ENCODE peak calls at places on chromosome 16, in five cellular contexts. One of them, this sample, is unnamed.

GRCh38 chr16:89170346-89171215 is 967 bp upstream of the CDH15 start:
- DNase-seq in GM12878: no peak
- DNase-seq in H1: peak
- DNase-seq in A549: no peak
- DNase-seq in HepG2: no peak
- DNase-seq in this sample: no peak

GRCh38 chr16:27767971-27768591 is 218.1 kb downstream of the KATNIP start:
- DNase-seq in HepG2: no peak
- DNase-seq in GM12878: no peak
- DNase-seq in A549: no peak
- DNase-seq in H1: no peak
- DNase-seq in this sample: no peak

GRCh38 chr16:81688182-81688581 is 90.9 kb upstream of the PLCG2 start:
- DNase-seq in HepG2: no peak
- DNase-seq in A549: no peak
- DNase-seq in GM12878: no peak
- DNase-seq in H1: no peak
- DNase-seq in this sample: no peak

GRCh38 chr16:53434436-53435065 is at the start of gene RBL2:
- DNase-seq in A549: peak
- DNase-seq in GM12878: no peak
- DNase-seq in H1: no peak
- DNase-seq in HepG2: peak
- DNase-seq in this sample: peak

GRCh38 chr16:69405326-69405725 is 19.1 kb upstream of the CYB5B start:
- DNase-seq in A549: no peak
- DNase-seq in HepG2: no peak
- DNase-seq in GM12878: no peak
- DNase-seq in H1: no peak
- DNase-seq in this sample: no peak

GRCh38 chr16:11109551-11109950 is 146.5 kb downstream of the SOCS1 start:
- DNase-seq in HepG2: no peak
- DNase-seq in A549: no peak
- DNase-seq in GM12878: no peak
- DNase-seq in H1: no peak
- DNase-seq in this sample: no peak

GRCh38 chr16:66660422-66661209 is 35.9 kb downstream of the CMTM4 start:
- DNase-seq in GM12878: no peak
- DNase-seq in A549: peak
- DNase-seq in H1: no peak
- DNase-seq in HepG2: peak
- DNase-seq in this sample: peak

GRCh38 chr16:51834131-51834530 is 683.1 kb upstream of the SALL1 start:
- DNase-seq in A549: no peak
- DNase-seq in GM12878: no peak
- DNase-seq in HepG2: no peak
- DNase-seq in H1: no peak
- DNase-seq in this sample: no peak

GRCh38 chr16:55913717-55914116 is 38.5 kb upstream of the CES5A start:
- DNase-seq in HepG2: no peak
- DNase-seq in A549: no peak
- DNase-seq in H1: no peak
- DNase-seq in GM12878: no peak
- DNase-seq in this sample: no peak

GRCh38 chr16:12081048-12081404 is 104.5 kb downstream of the SNX29 start:
- DNase-seq in HepG2: no peak
- DNase-seq in A549: no peak
- DNase-seq in GM12878: no peak
- DNase-seq in H1: no peak
- DNase-seq in this sample: no peak

GRCh38 chr16:69057400-69058378 is 47.8 kb upstream of the HAS3 start:
- DNase-seq in A549: peak
- DNase-seq in GM12878: peak
- DNase-seq in HepG2: no peak
- DNase-seq in H1: no peak
- DNase-seq in this sample: no peak

GRCh38 chr16:1621851-1622250 is 9.7 kb downstream of the CRAMP1 start:
- DNase-seq in H1: no peak
- DNase-seq in HepG2: no peak
- DNase-seq in A549: no peak
- DNase-seq in GM12878: no peak
- DNase-seq in this sample: no peak

GRCh38 chr16:4888428-4889135 is 41.3 kb downstream of the UBN1 start:
- DNase-seq in H1: no peak
- DNase-seq in A549: no peak
- DNase-seq in HepG2: no peak
- DNase-seq in GM12878: no peak
- DNase-seq in this sample: no peak

GRCh38 chr16:71796501-71796900 is 12.1 kb downstream of the AP1G1 start:
- DNase-seq in A549: no peak
- DNase-seq in HepG2: no peak
- DNase-seq in H1: no peak
- DNase-seq in GM12878: no peak
- DNase-seq in this sample: no peak

GRCh38 chr16:75621170-75621477 is 2.0 kb downstream of the ADAT1 start:
- DNase-seq in GM12878: no peak
- DNase-seq in HepG2: peak
- DNase-seq in H1: no peak
- DNase-seq in A549: peak
- DNase-seq in this sample: peak
- TF ChIP-seq KDM1A in GM12878: no peak
- TF ChIP-seq KDM1A in HepG2: no peak
- TF ChIP-seq KDM1A in H1: no peak
- TF ChIP-seq KDM1A in A549: no peak
- TF ChIP-seq KDM1A in this sample: peak

GRCh38 chr16:74991268-74991592 is 6.3 kb upstream of the WDR59 start:
- DNase-seq in A549: no peak
- DNase-seq in H1: no peak
- DNase-seq in HepG2: no peak
- DNase-seq in GM12878: no peak
- DNase-seq in this sample: no peak
- TF ChIP-seq KDM1A in A549: no peak
- TF ChIP-seq KDM1A in H1: no peak
- TF ChIP-seq KDM1A in HepG2: no peak
- TF ChIP-seq KDM1A in GM12878: no peak
- TF ChIP-seq KDM1A in this sample: peak

GRCh38 chr16:74557275-74557674 is 49.6 kb downstream of the GLG1 start:
- DNase-seq in A549: no peak
- DNase-seq in GM12878: no peak
- DNase-seq in H1: no peak
- DNase-seq in HepG2: no peak
- DNase-seq in this sample: no peak

GRCh38 chr16:74561626-74562025 is 45.3 kb downstream of the GLG1 start:
- DNase-seq in HepG2: no peak
- DNase-seq in H1: no peak
- DNase-seq in GM12878: no peak
- DNase-seq in A549: no peak
- DNase-seq in this sample: no peak

GRCh38 chr16:74560912-74561311 is 46.0 kb downstream of the GLG1 start:
- DNase-seq in GM12878: no peak
- DNase-seq in HepG2: no peak
- DNase-seq in A549: no peak
- DNase-seq in H1: no peak
- DNase-seq in this sample: no peak

GRCh38 chr16:74558873-74559272 is 48.0 kb downstream of the GLG1 start:
- DNase-seq in H1: no peak
- DNase-seq in GM12878: no peak
- DNase-seq in HepG2: no peak
- DNase-seq in A549: no peak
- DNase-seq in this sample: no peak

GRCh38 chr16:74556375-74556922 is 50.5 kb downstream of the GLG1 start:
- DNase-seq in A549: no peak
- DNase-seq in HepG2: no peak
- DNase-seq in GM12878: no peak
- DNase-seq in H1: no peak
- DNase-seq in this sample: no peak
- TF ChIP-seq KDM1A in A549: no peak
- TF ChIP-seq KDM1A in HepG2: no peak
- TF ChIP-seq KDM1A in GM12878: no peak
- TF ChIP-seq KDM1A in H1: no peak
- TF ChIP-seq KDM1A in this sample: no peak

GRCh38 chr16:75106351-75107274 is 10.0 kb downstream of the LDHD start:
- DNase-seq in A549: no peak
- DNase-seq in H1: no peak
- DNase-seq in HepG2: no peak
- DNase-seq in GM12878: no peak
- DNase-seq in this sample: no peak

GRCh38 chr16:75103994-75104393 is 12.6 kb downstream of the LDHD start:
- DNase-seq in A549: no peak
- DNase-seq in HepG2: no peak
- DNase-seq in H1: no peak
- DNase-seq in GM12878: no peak
- DNase-seq in this sample: no peak

GRCh38 chr16:75104836-75105235 is 11.7 kb downstream of the LDHD start:
- DNase-seq in A549: no peak
- DNase-seq in HepG2: no peak
- DNase-seq in GM12878: no peak
- DNase-seq in H1: no peak
- DNase-seq in this sample: no peak

GRCh38 chr16:75107505-75107904 is 9.1 kb downstream of the LDHD start:
- DNase-seq in GM12878: no peak
- DNase-seq in HepG2: no peak
- DNase-seq in A549: no peak
- DNase-seq in H1: no peak
- DNase-seq in this sample: no peak

GRCh38 chr16:75105306-75106061 is 11.1 kb downstream of the LDHD start:
- DNase-seq in HepG2: no peak
- DNase-seq in A549: no peak
- DNase-seq in GM12878: no peak
- DNase-seq in H1: no peak
- DNase-seq in this sample: no peak
- TF ChIP-seq KDM1A in HepG2: no peak
- TF ChIP-seq KDM1A in A549: no peak
- TF ChIP-seq KDM1A in GM12878: no peak
- TF ChIP-seq KDM1A in H1: no peak
- TF ChIP-seq KDM1A in this sample: no peak

GRCh38 chr16:48740964-48741363 is 131.0 kb upstream of the N4BP1 start:
- DNase-seq in GM12878: no peak
- DNase-seq in H1: no peak
- DNase-seq in A549: no peak
- DNase-seq in HepG2: no peak
- DNase-seq in this sample: no peak
- TF ChIP-seq KDM1A in GM12878: no peak
- TF ChIP-seq KDM1A in H1: no peak
- TF ChIP-seq KDM1A in A549: no peak
- TF ChIP-seq KDM1A in HepG2: no peak
- TF ChIP-seq KDM1A in this sample: no peak

GRCh38 chr16:29745126-29745852 is 501 bp downstream of the C16orf54 start:
- DNase-seq in H1: no peak
- DNase-seq in HepG2: no peak
- DNase-seq in GM12878: no peak
- DNase-seq in A549: no peak
- DNase-seq in this sample: no peak

GRCh38 chr16:29748077-29748759 is 2.4 kb upstream of the C16orf54 start:
- DNase-seq in HepG2: no peak
- DNase-seq in GM12878: no peak
- DNase-seq in A549: no peak
- DNase-seq in H1: no peak
- DNase-seq in this sample: no peak

GRCh38 chr16:29743827-29744531 is 1.8 kb downstream of the C16orf54 start:
- DNase-seq in GM12878: no peak
- DNase-seq in A549: no peak
- DNase-seq in H1: no peak
- DNase-seq in HepG2: no peak
- DNase-seq in this sample: no peak

GRCh38 chr16:29744541-29745101 is 1.2 kb downstream of the C16orf54 start:
- DNase-seq in GM12878: no peak
- DNase-seq in HepG2: no peak
- DNase-seq in A549: no peak
- DNase-seq in H1: no peak
- DNase-seq in this sample: no peak

DNA sequence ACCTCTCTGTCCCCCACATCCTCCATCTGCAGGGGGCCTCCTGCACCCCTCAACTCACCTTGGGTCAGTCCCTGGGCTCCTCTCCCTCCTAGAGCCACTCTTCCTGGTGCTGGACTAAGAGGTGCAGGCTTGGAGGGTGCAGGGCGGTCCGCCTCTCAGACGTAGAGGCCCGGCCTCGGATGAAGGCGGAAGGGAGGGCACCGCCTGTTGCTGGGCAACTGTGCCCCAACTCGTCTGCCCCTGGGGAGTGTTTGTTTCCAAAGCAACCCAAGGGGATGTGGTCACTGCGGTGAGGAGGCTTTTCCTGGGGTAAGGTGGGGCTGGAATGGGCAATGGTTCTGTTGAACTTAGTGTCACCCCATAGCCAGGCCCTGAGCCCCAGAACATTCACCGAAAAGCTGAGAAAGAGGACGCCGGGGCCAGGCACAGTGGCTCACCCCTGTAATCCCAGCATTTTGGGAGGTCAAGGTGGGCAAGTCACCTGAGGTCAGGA is at the start of gene C16orf54:
- DNase-seq in H1: no peak
- DNase-seq in HepG2: no peak
- DNase-seq in A549: no peak
- DNase-seq in GM12878: peak
- DNase-seq in this sample: no peak
- TF ChIP-seq KDM1A in H1: no peak
- TF ChIP-seq KDM1A in HepG2: no peak
- TF ChIP-seq KDM1A in A549: no peak
- TF ChIP-seq KDM1A in GM12878: no peak
- TF ChIP-seq KDM1A in this sample: no peak

GRCh38 chr16:83996481-83997252 is 28.6 kb downstream of the NECAB2 start:
- DNase-seq in HepG2: no peak
- DNase-seq in H1: no peak
- DNase-seq in GM12878: no peak
- DNase-seq in A549: peak
- DNase-seq in this sample: peak

GRCh38 chr16:83994703-83995102 is 26.7 kb downstream of the NECAB2 start:
- DNase-seq in GM12878: no peak
- DNase-seq in H1: no peak
- DNase-seq in A549: no peak
- DNase-seq in HepG2: no peak
- DNase-seq in this sample: no peak

GRCh38 chr16:83992624-83993023 is 24.6 kb downstream of the NECAB2 start:
- DNase-seq in HepG2: no peak
- DNase-seq in GM12878: no peak
- DNase-seq in H1: no peak
- DNase-seq in A549: no peak
- DNase-seq in this sample: no peak

GRCh38 chr16:83995756-83996155 is 27.7 kb downstream of the NECAB2 start:
- DNase-seq in HepG2: no peak
- DNase-seq in A549: no peak
- DNase-seq in H1: no peak
- DNase-seq in GM12878: no peak
- DNase-seq in this sample: peak

GRCh38 chr16:83994087-83994486 is 26.0 kb downstream of the NECAB2 start:
- DNase-seq in H1: no peak
- DNase-seq in A549: peak
- DNase-seq in GM12878: no peak
- DNase-seq in HepG2: peak
- DNase-seq in this sample: no peak
- TF ChIP-seq KDM1A in H1: no peak
- TF ChIP-seq KDM1A in A549: no peak
- TF ChIP-seq KDM1A in GM12878: no peak
- TF ChIP-seq KDM1A in HepG2: peak
- TF ChIP-seq KDM1A in this sample: no peak